ENCODE peak calls at places on chromosomes 1 and 21, in seven cellular contexts. N, J, O, P, H, G and E are unnamed samples.

GRCh38 chr1:245837741-245838140 is 669.3 kb downstream of the SMYD3 start:
- DNase-seq in N (peak), J (peak), P (no peak), O (no peak), H (no peak), G (no peak), E (no peak)

GRCh38 chr1:174114788-174115448 is 44.4 kb upstream of the RABGAP1L start:
- DNase-seq in J (peak), G (peak), H (peak), P (peak), O (peak), N (peak), E (peak)

GRCh38 chr1:110455151-110455550 is 4.2 kb downstream of the PROK1 start:
- DNase-seq in G (no peak), P (no peak), N (no peak), O (no peak), H (peak), J (peak), E (no peak)

GRCh38 chr1:42981871-42982270 is 23.2 kb upstream of the SLC2A1 start:
- DNase-seq in H (no peak), O (no peak), P (no peak), J (no peak), N (no peak), G (no peak), E (no peak)

GRCh38 chr1:111334169-111334568 is 43.5 kb downstream of the CHIA start:
- DNase-seq in J (peak), N (peak), O (no peak), G (peak), H (peak), P (peak), E (peak)

GRCh38 chr1:149843302-149844041 is 55.9 kb upstream of the BOLA1 start:
- DNase-seq in J (peak), O (no peak), N (peak), G (no peak), H (no peak), P (no peak), E (no peak)

GRCh38 chr1:65773391-65773790 is 19.3 kb upstream of the PDE4B start:
- DNase-seq in O (no peak), G (no peak), N (no peak), H (no peak), J (peak), P (no peak), E (no peak)

GRCh38 chr1:15726508-15726907 is 9.6 kb upstream of the SLC25A34 start:
- DNase-seq in O (no peak), G (no peak), P (no peak), N (no peak), H (no peak), J (no peak), E (no peak)

GRCh38 chr1:156513189-156513588 is 12.6 kb upstream of the MEF2D start:
- DNase-seq in H (no peak), O (no peak), N (no peak), P (no peak), J (no peak), G (no peak), E (no peak)

GRCh38 chr21:29102791-29103257 is 27.6 kb upstream of the MAP3K7CL start:
- DNase-seq in O (no peak), P (no peak), J (peak), H (no peak), G (no peak), N (no peak), E (no peak)

GRCh38 chr21:26116456-26117011 is 54.0 kb downstream of the APP start:
- DNase-seq in H (no peak), J (no peak), P (no peak), G (no peak), O (no peak), N (no peak), E (no peak)

GRCh38 chr1:87174726-87175237 is 153.9 kb upstream of the LMO4 start:
- DNase-seq in H (no peak), O (no peak), J (no peak), G (no peak), N (peak), P (no peak), E (no peak)

GRCh38 chr21:41923641-41924342 is 30.0 kb downstream of the C2CD2 start:
- DNase-seq in N (no peak), J (no peak), H (no peak), P (no peak), O (no peak), G (no peak), E (no peak)

GRCh38 chr1:58618303-58618702 is 41.3 kb upstream of the TACSTD2 start:
- DNase-seq in P (no peak), N (peak), O (no peak), J (peak), G (no peak), H (no peak), E (no peak)

GRCh38 chr1:47434051-47434842 is 3.6 kb upstream of the FOXD2 start:
- DNase-seq in H (no peak), N (peak), J (peak), G (no peak), P (no peak), O (no peak), E (no peak)

GRCh38 chr21:41833138-41834115 is 45.7 kb downstream of the PRDM15 start:
- DNase-seq in N (no peak), G (peak), H (no peak), J (no peak), O (no peak), P (no peak), E (no peak)

GRCh38 chr1:201511925-201512539 is 5.1 kb upstream of the CSRP1 start:
- DNase-seq in J (no peak), N (no peak), G (peak), O (no peak), H (no peak), P (no peak), E (no peak)

GRCh38 chr1:204142032-204142974 is 9.5 kb downstream of the ETNK2 start:
- DNase-seq in N (no peak), H (no peak), J (no peak), G (no peak), P (no peak), O (no peak), E (no peak)

GRCh38 chr21:42227909-42228708 is 9.2 kb downstream of the ABCG1 start:
- DNase-seq in P (peak), N (peak), J (peak), G (peak), O (peak), H (peak), E (no peak)

GRCh38 chr1:247332901-247333361 is 1.3 kb upstream of the ZNF496 start:
- DNase-seq in J (peak), O (no peak), P (no peak), G (no peak), H (no peak), N (peak), E (peak)

GRCh38 chr1:43509740-43510375 is 20.8 kb upstream of the PTPRF start:
- DNase-seq in G (no peak), O (no peak), J (no peak), H (no peak), P (no peak), N (peak), E (no peak)

GRCh38 chr1:233281711-233282581 is 13.6 kb downstream of the PCNX2 start:
- DNase-seq in N (no peak), P (peak), G (peak), J (no peak), H (no peak), O (peak), E (no peak)

GRCh38 chr21:18384771-18385170 is 18.8 kb downstream of the TMPRSS15 start:
- DNase-seq in J (peak), G (no peak), N (peak), P (no peak), O (no peak), H (peak), E (peak)

GRCh38 chr21:45736705-45737484 is 93.4 kb downstream of the PCBP3 start:
- DNase-seq in J (no peak), H (no peak), G (peak), O (no peak), N (no peak), P (no peak), E (no peak)

GRCh38 chr1:151993084-151993733 is 450 bp downstream of the S100A10 start:
- DNase-seq in G (peak), P (no peak), N (no peak), O (no peak), H (no peak), J (peak), E (no peak)

GRCh38 chr1:117753652-117754051 is 147.8 kb downstream of the TENT5C start:
- DNase-seq in J (peak), P (no peak), G (no peak), H (no peak), N (peak), O (no peak), E (no peak)

GRCh38 chr1:222241410-222241809 is 306.5 kb downstream of the HHIPL2 start:
- DNase-seq in N (no peak), O (no peak), G (no peak), H (no peak), P (no peak), J (no peak), E (no peak)

GRCh38 chr1:226060976-226061792 is 1.3 kb upstream of the H3-3A start:
- DNase-seq in O (no peak), P (no peak), H (no peak), J (no peak), N (peak), G (no peak), E (no peak)

GRCh38 chr1:55716151-55716550 is 501.0 kb upstream of the USP24 start:
- DNase-seq in O (no peak), G (no peak), J (no peak), P (no peak), N (no peak), H (no peak), E (no peak)